ENCODE peak calls at places on chromosomes 3 and 15, in ten cellular contexts. X is uterus, I is body of pancreas, A is transverse colon, L is sigmoid colon, N is IMR-90, K is HepG2, D is testis, V is ovary, W is Peyer's patch. E is an unnamed sample. For H3K4me1, the result is how much of the 10 kb centered on the place peaks cover.

GRCh38 chr3:104846270-104846669 is 520.4 kb upstream of the ALCAM start:
- DNase-seq in W (no peak), N (peak), D (no peak), A (no peak), L (no peak), I (no peak), V (no peak), X (no peak), K (no peak), E (no peak)

GRCh38 chr3:9099711-9100110 is 136.4 kb upstream of the RAD18 start:
- DNase-seq in N (no peak), V (no peak), K (no peak), A (no peak), D (no peak), L (no peak), I (no peak), W (no peak), X (no peak), E (no peak)

GRCh38 chr3:149215474-149215873 is 6.2 kb downstream of the CP start:
- DNase-seq in N (no peak), V (no peak), W (no peak), X (no peak), L (no peak), I (no peak), A (no peak), D (no peak), K (peak), E (no peak)

GRCh38 chr15:55564347-55565145 is 23.6 kb downstream of the PYGO1 start:
- DNase-seq in W (no peak), A (no peak), V (no peak), L (no peak), K (no peak), D (no peak), I (no peak), N (no peak), X (no peak), E (no peak)

GRCh38 chr3:11212301-11212613 is 58.0 kb downstream of the HRH1 start:
- DNase-seq in V (no peak), N (peak), D (no peak), A (no peak), W (no peak), K (no peak), L (peak), I (no peak), X (no peak), E (no peak)

GRCh38 chr15:91723959-91724358 is 129.5 kb upstream of the SLCO3A1 start:
- DNase-seq in A (no peak), W (no peak), K (no peak), X (no peak), I (no peak), L (no peak), D (no peak), N (no peak), V (no peak), E (no peak)

GRCh38 chr15:52193321-52193720 is 2.1 kb upstream of the GNB5 start:
- DNase-seq in A (no peak), X (no peak), D (no peak), W (no peak), V (no peak), L (no peak), N (no peak), I (no peak), K (no peak), E (no peak)

GRCh38 chr15:57026016-57026602 is 107.7 kb downstream of the TCF12 start:
- DNase-seq in X (no peak), D (no peak), N (peak), A (no peak), I (no peak), W (no peak), K (no peak), V (no peak), L (no peak), E (no peak)

GRCh38 chr3:55662683-55663082 is 175.6 kb upstream of the WNT5A start:
- DNase-seq in X (no peak), N (peak), W (no peak), K (no peak), D (no peak), L (no peak), V (no peak), A (no peak), I (no peak), E (no peak)

GRCh38 chr3:184583345-184584000 is 21.9 kb downstream of the EPHB3 start:
- DNase-seq in I (no peak), D (no peak), X (no peak), A (no peak), V (peak), W (no peak), L (no peak), N (no peak), K (no peak), E (peak)

GRCh38 chr3:196650740-196651311 is 11.3 kb downstream of the NRROS start:
- DNase-seq in A (no peak), K (peak), N (peak), D (peak), X (peak), L (peak), V (peak), W (no peak), I (peak), E (no peak)

GRCh38 chr15:77282333-77282732 is 137.6 kb downstream of the PEAK1 start:
- DNase-seq in X (peak), A (no peak), V (peak), W (no peak), L (peak), K (peak), N (peak), I (no peak), D (peak), E (no peak)

GRCh38 chr3:134517796-134518195 is 31.9 kb downstream of the CEP63 start:
- DNase-seq in X (no peak), V (no peak), N (peak), L (no peak), W (no peak), I (no peak), A (no peak), K (no peak), D (no peak), E (no peak)

GRCh38 chr3:157175678-157176077 is 15.7 kb upstream of the CCNL1 start:
- DNase-seq in X (peak), D (peak), N (no peak), L (peak), I (peak), W (peak), A (peak), V (peak), K (no peak), E (no peak)

GRCh38 chr3:123026551-123027291 is 842 bp downstream of the SEMA5B start:
- DNase-seq in N (no peak), W (peak), A (peak), V (peak), K (no peak), L (peak), I (peak), X (peak), D (peak), E (peak)

GRCh38 chr3:52721002-52721741 is 15.3 kb downstream of the SPCS1 start:
- DNase-seq in N (no peak), A (no peak), L (no peak), I (no peak), K (no peak), D (no peak), X (no peak), V (no peak), W (no peak), E (no peak)

GRCh38 chr3:3069723-3070122 is 40.5 kb downstream of the IL5RA start:
- DNase-seq in K (no peak), N (no peak), L (no peak), X (no peak), V (no peak), A (no peak), I (no peak), W (no peak), D (no peak), E (no peak)

GRCh38 chr15:50940506-50940905 is 32.0 kb downstream of the AP4E1 start:
- DNase-seq in I (no peak), W (no peak), L (no peak), X (no peak), A (no peak), D (no peak), K (peak), N (peak), V (no peak), E (no peak)

GRCh38 chr15:101124731-101125558 is 126.9 kb downstream of the CHSY1 start:
- DNase-seq in K (no peak), I (no peak), X (no peak), W (no peak), D (no peak), V (no peak), A (no peak), N (peak), L (no peak), E (no peak)

DNA sequence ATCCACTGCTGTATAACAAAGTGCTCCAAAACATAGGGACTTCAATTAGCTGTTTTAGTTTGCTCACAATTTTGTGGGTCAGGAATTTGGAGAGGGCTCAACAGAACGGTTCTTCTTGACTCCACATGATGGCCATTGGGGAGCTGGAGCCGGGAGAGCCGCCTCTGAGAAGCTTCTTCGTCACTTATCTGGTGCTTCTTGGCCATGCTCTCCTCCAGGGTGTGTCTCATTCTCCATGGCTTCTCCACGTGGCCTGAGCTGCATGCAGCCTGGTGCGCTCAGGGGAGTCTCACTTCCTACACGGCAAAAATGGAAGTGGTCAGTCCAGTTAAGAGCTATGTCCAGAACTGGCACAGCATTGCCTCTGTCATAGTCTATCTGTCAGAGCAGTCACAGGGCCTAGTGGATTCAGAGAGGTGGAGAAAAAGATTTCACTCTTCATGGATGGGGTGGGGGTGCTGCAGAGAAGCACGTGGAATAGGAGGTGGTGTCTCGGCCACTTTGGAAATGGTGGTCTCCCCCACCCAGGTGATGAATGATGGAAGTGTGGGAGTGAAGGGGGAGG is 26.3 kb upstream of the PRR23E start:
- DNase-seq in L (no peak), V (no peak), I (no peak), N (no peak), W (peak), A (no peak), D (no peak), X (no peak), K (no peak), E (no peak)
- TF ChIP-seq POLR2A in L (no peak), V (no peak), I (no peak), N (no peak), W (no peak), A (no peak), D (no peak), X (no peak), K (no peak), E (no peak)

DNA sequence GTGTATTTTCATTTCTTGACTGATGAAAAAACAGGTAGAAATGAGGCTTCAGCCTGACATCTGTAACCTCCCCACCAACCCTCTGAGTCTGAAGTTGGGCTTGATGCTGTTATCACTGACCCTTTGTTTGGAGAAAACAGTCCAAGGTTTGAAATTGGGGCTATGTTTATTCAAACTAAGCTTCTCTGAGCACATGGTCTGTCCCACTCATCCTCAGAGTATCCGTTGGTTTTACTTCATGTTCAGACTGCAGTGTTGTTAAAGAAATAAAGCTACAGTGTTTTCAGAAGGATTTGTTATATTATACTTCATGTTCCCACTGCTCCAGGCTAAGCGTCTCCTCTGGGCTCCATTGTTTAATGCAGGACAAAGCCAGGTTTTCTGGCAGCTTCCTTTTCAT is 6.0 kb downstream of the MAPKBP1 start:
- DNase-seq in N (peak), V (no peak), I (no peak), D (no peak), L (no peak), K (peak), W (no peak), X (no peak), A (no peak), E (no peak)
- H3K4me1 ChIP-seq in N (under half), V (under half), I (under half), D (half or more), L (half or more), K (half or more), W (under half), X (under half), A (under half), E (under half)

GRCh38 chr15:48459571-48460461 is 128.6 kb downstream of the DUT start:
- DNase-seq in L (no peak), I (no peak), K (no peak), D (no peak), N (peak), A (no peak), X (no peak), W (no peak), V (no peak), E (no peak)
- H3K27ac ChIP-seq in L (no peak), I (no peak), K (no peak), D (no peak), N (peak), A (no peak), X (no peak), W (no peak), V (peak), E (no peak)

DNA sequence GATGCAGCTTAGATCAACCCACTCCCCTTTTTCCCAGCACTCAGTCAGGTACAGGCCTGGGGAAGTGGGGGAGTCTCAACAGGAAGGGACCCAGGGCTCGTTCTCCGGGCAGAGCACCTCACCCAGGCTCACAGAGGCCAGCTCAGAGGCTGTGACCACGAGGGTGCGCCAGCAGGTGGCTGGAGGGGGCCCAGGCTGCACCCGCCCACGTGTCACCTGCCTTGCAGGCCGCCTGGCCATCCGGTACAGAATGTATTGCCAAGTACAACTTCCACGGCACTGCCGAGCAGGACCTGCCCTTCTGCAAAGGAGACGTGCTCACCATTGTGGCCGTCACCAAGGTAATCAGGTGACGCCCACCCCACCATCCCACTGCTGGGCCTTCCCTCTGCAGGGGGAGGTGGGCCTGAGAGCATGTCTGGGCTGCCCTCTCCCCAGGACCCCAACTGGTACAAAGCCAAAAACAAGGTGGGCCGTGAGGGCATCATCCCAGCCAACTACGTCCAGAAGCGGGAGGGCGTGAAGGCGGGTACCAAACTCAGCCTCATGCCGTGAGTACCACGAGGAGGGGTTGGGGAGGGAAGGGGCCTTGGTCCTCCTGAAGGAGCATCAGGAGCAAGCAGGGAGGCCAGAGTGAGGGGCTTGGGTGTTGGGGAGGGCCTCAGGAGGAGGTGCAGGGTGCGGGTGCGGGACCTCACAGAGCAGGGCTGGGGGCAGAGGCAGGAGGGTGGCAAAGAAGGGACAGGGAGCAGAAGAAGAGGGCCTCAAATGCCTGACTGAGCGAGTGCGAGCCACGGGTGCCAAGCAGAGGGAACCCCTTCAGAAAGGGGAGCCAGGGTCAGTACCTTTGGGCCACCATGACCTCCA is 14.0 kb upstream of the LMAN1L start:
- DNase-seq in A (peak), W (peak), X (no peak), N (no peak), V (no peak), L (peak), K (no peak), I (peak), D (no peak), E (no peak)
- TF ChIP-seq POLR2A in A (no peak), W (no peak), X (no peak), N (no peak), V (no peak), L (no peak), K (no peak), I (no peak), D (no peak), E (no peak)

GRCh38 chr15:75206803-75207617 is 5.3 kb downstream of the C15orf39 start:
- DNase-seq in D (no peak), V (no peak), N (no peak), W (no peak), I (no peak), K (no peak), L (no peak), A (no peak), X (no peak), E (no peak)

GRCh38 chr15:75208501-75209288 is 7.0 kb downstream of the C15orf39 start:
- DNase-seq in K (no peak), V (no peak), W (no peak), X (no peak), A (no peak), L (no peak), I (peak), D (no peak), N (no peak), E (no peak)

GRCh38 chr15:75206006-75206405 is 4.3 kb downstream of the C15orf39 start:
- DNase-seq in X (no peak), N (no peak), A (no peak), W (no peak), L (no peak), K (no peak), D (no peak), I (no peak), V (no peak), E (no peak)

GRCh38 chr15:75209289-75209676 is 7.6 kb downstream of the C15orf39 start:
- DNase-seq in W (no peak), K (no peak), N (no peak), X (no peak), L (no peak), V (no peak), A (no peak), I (no peak), D (no peak), E (no peak)

DNA sequence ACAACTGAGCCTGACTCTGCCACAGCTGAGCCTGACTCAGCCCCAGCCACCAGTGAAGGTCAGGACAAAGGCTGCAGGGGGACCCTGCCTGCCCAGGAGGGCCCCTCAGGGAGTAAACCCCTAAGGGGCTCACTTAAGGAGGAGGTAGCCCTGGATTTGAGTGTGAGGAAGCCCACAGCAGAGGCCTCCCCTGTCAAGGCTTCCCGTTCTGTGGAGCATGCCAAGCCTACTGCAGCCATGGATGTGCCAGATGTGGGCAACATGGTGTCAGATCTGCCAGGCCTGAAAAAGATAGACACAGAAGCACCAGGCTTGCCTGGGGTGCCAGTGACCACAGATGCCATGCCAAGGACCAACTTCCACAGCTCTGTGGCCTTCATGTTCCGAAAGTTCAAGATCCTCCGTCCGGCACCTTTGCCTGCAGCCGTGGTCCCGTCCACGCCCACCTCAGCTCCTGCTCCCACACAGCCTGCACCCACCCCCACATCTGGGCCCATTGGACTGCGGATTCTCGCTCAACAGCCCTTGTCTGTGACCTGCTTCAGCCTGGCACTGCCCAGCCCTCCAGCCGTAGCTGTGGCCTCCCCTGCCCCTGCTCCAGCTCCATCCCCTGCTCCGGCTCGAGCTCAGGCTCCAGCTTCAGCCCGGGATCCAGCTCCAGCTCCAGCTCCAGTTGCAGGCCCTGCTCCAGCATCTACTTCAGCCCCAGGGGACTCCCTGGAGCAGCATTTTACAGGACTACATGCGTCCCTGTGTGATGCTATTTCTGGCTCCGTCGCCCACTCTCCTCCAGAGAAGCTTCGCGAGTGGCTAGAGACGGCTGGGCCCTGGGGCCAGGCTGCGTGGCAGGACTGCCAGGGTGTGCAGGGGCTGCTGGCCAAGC is 6.2 kb downstream of the C15orf39 start:
- DNase-seq in X (no peak), W (no peak), N (no peak), V (no peak), K (no peak), L (no peak), I (no peak), D (no peak), A (no peak), E (no peak)
- H3K4me1 ChIP-seq in X (under half), W (under half), N (under half), V (under half), K (under half), L (half or more), I (under half), D (half or more), A (under half), E (half or more)

E was measured in heart left ventricle.